ENCODE peak calls at places on chromosomes 13 and 19, in nine cellular contexts. One of them, this sample, is unnamed.

GRCh38 chr13:114119196-114119595 is 13.2 kb downstream of the RASA3 start:
- DNase-seq in neuronal stem cell: no peak
- DNase-seq in cardiac muscle cell: peak; percentile 92
- DNase-seq in brain microvascular endothelial cell: peak; percentile 86
- DNase-seq in psoas muscle: peak; percentile 54
- DNase-seq in left lung: no peak
- DNase-seq in GM23338: peak; percentile 95
- DNase-seq in CD8-positive, alpha-beta T cell: no peak
- DNase-seq in lower lobe of right lung: peak; percentile 51
- DNase-seq in this sample: peak; percentile 85

GRCh38 chr19:42563352-42564210 is 31.1 kb downstream of the CEACAM8 start:
- DNase-seq in psoas muscle: no peak
- DNase-seq in neuronal stem cell: peak; percentile 20
- DNase-seq in GM23338: peak; percentile 87
- DNase-seq in left lung: no peak
- DNase-seq in brain microvascular endothelial cell: peak; percentile 36
- DNase-seq in lower lobe of right lung: no peak
- DNase-seq in cardiac muscle cell: peak; percentile 60
- DNase-seq in CD8-positive, alpha-beta T cell: no peak
- DNase-seq in this sample: no peak

GRCh38 chr13:28659611-28659970 is 661 bp downstream of the POMP start:
- DNase-seq in CD8-positive, alpha-beta T cell: no peak
- DNase-seq in lower lobe of right lung: no peak
- DNase-seq in psoas muscle: no peak
- DNase-seq in left lung: no peak
- DNase-seq in cardiac muscle cell: peak; percentile 72
- DNase-seq in neuronal stem cell: no peak
- DNase-seq in GM23338: no peak
- DNase-seq in brain microvascular endothelial cell: peak; percentile 37
- DNase-seq in this sample: no peak

GRCh38 chr13:27794921-27795717 is 2.8 kb downstream of the GSX1 start:
- DNase-seq in neuronal stem cell: no peak
- DNase-seq in GM23338: peak; percentile 78
- DNase-seq in left lung: no peak
- DNase-seq in lower lobe of right lung: no peak
- DNase-seq in CD8-positive, alpha-beta T cell: no peak
- DNase-seq in psoas muscle: no peak
- DNase-seq in brain microvascular endothelial cell: no peak
- DNase-seq in cardiac muscle cell: no peak
- DNase-seq in this sample: no peak

GRCh38 chr13:50198508-50198907 is 183.3 kb downstream of the KCNRG start:
- DNase-seq in GM23338: no peak
- DNase-seq in CD8-positive, alpha-beta T cell: no peak
- DNase-seq in left lung: no peak
- DNase-seq in neuronal stem cell: no peak
- DNase-seq in brain microvascular endothelial cell: peak; percentile 39
- DNase-seq in psoas muscle: no peak
- DNase-seq in cardiac muscle cell: peak; percentile 83
- DNase-seq in lower lobe of right lung: no peak
- DNase-seq in this sample: no peak

GRCh38 chr13:20482818-20483217 is 42.8 kb downstream of the CRYL1 start:
- DNase-seq in CD8-positive, alpha-beta T cell: no peak
- DNase-seq in cardiac muscle cell: no peak
- DNase-seq in neuronal stem cell: no peak
- DNase-seq in lower lobe of right lung: no peak
- DNase-seq in brain microvascular endothelial cell: no peak
- DNase-seq in left lung: no peak
- DNase-seq in psoas muscle: no peak
- DNase-seq in GM23338: no peak
- DNase-seq in this sample: no peak

GRCh38 chr13:36417328-36417727 is 15.0 kb upstream of the CCNA1 start:
- DNase-seq in neuronal stem cell: no peak
- DNase-seq in GM23338: no peak
- DNase-seq in left lung: no peak
- DNase-seq in CD8-positive, alpha-beta T cell: no peak
- DNase-seq in psoas muscle: no peak
- DNase-seq in cardiac muscle cell: no peak
- DNase-seq in lower lobe of right lung: no peak
- DNase-seq in brain microvascular endothelial cell: no peak
- DNase-seq in this sample: no peak

GRCh38 chr19:9791552-9792181 is 23.1 kb upstream of the ZNF846 start:
- DNase-seq in left lung: peak; percentile 97
- DNase-seq in lower lobe of right lung: peak; percentile 96
- DNase-seq in GM23338: peak; percentile 98
- DNase-seq in psoas muscle: peak; percentile 95
- DNase-seq in brain microvascular endothelial cell: peak; percentile 96
- DNase-seq in CD8-positive, alpha-beta T cell: peak; percentile 88
- DNase-seq in neuronal stem cell: peak; percentile 95
- DNase-seq in cardiac muscle cell: peak; percentile 99
- DNase-seq in this sample: peak; percentile 92

GRCh38 chr19:41998246-41999020 is 4.4 kb upstream of the ATP1A3 start:
- DNase-seq in psoas muscle: no peak
- DNase-seq in brain microvascular endothelial cell: peak; percentile 6
- DNase-seq in left lung: no peak
- DNase-seq in lower lobe of right lung: no peak
- DNase-seq in GM23338: peak; percentile 94
- DNase-seq in neuronal stem cell: peak; percentile 66
- DNase-seq in cardiac muscle cell: peak; percentile 45
- DNase-seq in CD8-positive, alpha-beta T cell: peak; percentile 8
- DNase-seq in this sample: no peak

GRCh38 chr19:44576843-44577565 is 36.4 kb upstream of the IGSF23 start:
- DNase-seq in left lung: no peak
- DNase-seq in GM23338: peak; percentile 84
- DNase-seq in CD8-positive, alpha-beta T cell: no peak
- DNase-seq in neuronal stem cell: no peak
- DNase-seq in lower lobe of right lung: peak; percentile 59
- DNase-seq in psoas muscle: no peak
- DNase-seq in cardiac muscle cell: no peak
- DNase-seq in brain microvascular endothelial cell: peak; percentile 14
- DNase-seq in this sample: no peak

GRCh38 chr13:44364601-44365000 is 9.0 kb upstream of the SERP2 start:
- DNase-seq in cardiac muscle cell: peak; percentile 46
- DNase-seq in CD8-positive, alpha-beta T cell: no peak
- DNase-seq in lower lobe of right lung: no peak
- DNase-seq in GM23338: no peak
- DNase-seq in psoas muscle: no peak
- DNase-seq in left lung: no peak
- DNase-seq in neuronal stem cell: peak; percentile 51
- DNase-seq in brain microvascular endothelial cell: peak; percentile 37
- DNase-seq in this sample: no peak

GRCh38 chr19:19185853-19186728 is 5.9 kb downstream of the BORCS8 start:
- DNase-seq in CD8-positive, alpha-beta T cell: peak; percentile 54
- DNase-seq in psoas muscle: no peak
- DNase-seq in brain microvascular endothelial cell: no peak
- DNase-seq in left lung: no peak
- DNase-seq in lower lobe of right lung: no peak
- DNase-seq in GM23338: peak; percentile 97
- DNase-seq in neuronal stem cell: peak; percentile 56
- DNase-seq in cardiac muscle cell: peak; percentile 56
- DNase-seq in this sample: no peak

GRCh38 chr13:113653264-113654174 is 4.5 kb downstream of the ATP4B start:
- DNase-seq in brain microvascular endothelial cell: no peak
- DNase-seq in GM23338: no peak
- DNase-seq in left lung: peak; percentile 17
- DNase-seq in psoas muscle: no peak
- DNase-seq in CD8-positive, alpha-beta T cell: no peak
- DNase-seq in cardiac muscle cell: no peak
- DNase-seq in neuronal stem cell: no peak
- DNase-seq in lower lobe of right lung: peak; percentile 27
- DNase-seq in this sample: no peak

GRCh38 chr19:18738961-18739690 is 52.0 kb downstream of the COMP start:
- DNase-seq in neuronal stem cell: no peak
- DNase-seq in cardiac muscle cell: no peak
- DNase-seq in lower lobe of right lung: no peak
- DNase-seq in brain microvascular endothelial cell: no peak
- DNase-seq in psoas muscle: no peak
- DNase-seq in CD8-positive, alpha-beta T cell: no peak
- DNase-seq in GM23338: no peak
- DNase-seq in left lung: no peak
- DNase-seq in this sample: no peak

GRCh38 chr19:49335071-49335783 is at the start of gene CD37:
- DNase-seq in GM23338: no peak
- DNase-seq in CD8-positive, alpha-beta T cell: peak; percentile 51
- DNase-seq in cardiac muscle cell: no peak
- DNase-seq in psoas muscle: no peak
- DNase-seq in brain microvascular endothelial cell: no peak
- DNase-seq in neuronal stem cell: no peak
- DNase-seq in lower lobe of right lung: peak; percentile 67
- DNase-seq in left lung: peak; percentile 54
- DNase-seq in this sample: no peak

GRCh38 chr19:17469092-17469370 is 1.3 kb upstream of the SLC27A1 start:
- DNase-seq in neuronal stem cell: no peak
- DNase-seq in GM23338: no peak
- DNase-seq in CD8-positive, alpha-beta T cell: no peak
- DNase-seq in psoas muscle: no peak
- DNase-seq in brain microvascular endothelial cell: no peak
- DNase-seq in cardiac muscle cell: no peak
- DNase-seq in left lung: no peak
- DNase-seq in lower lobe of right lung: no peak
- DNase-seq in this sample: no peak

GRCh38 chr19:55686311-55687050 is 11.5 kb downstream of the EPN1 start:
- DNase-seq in cardiac muscle cell: no peak
- DNase-seq in left lung: peak; percentile 27
- DNase-seq in neuronal stem cell: no peak
- DNase-seq in GM23338: no peak
- DNase-seq in psoas muscle: no peak
- DNase-seq in brain microvascular endothelial cell: no peak
- DNase-seq in CD8-positive, alpha-beta T cell: no peak
- DNase-seq in lower lobe of right lung: peak; percentile 36
- DNase-seq in this sample: no peak
- H3K27ac ChIP-seq in cardiac muscle cell: no peak overlapping the region
- H3K27ac ChIP-seq in left lung: no peak overlapping the region
- H3K27ac ChIP-seq in neuronal stem cell: no peak overlapping the region
- H3K27ac ChIP-seq in GM23338: no peak overlapping the region
- H3K27ac ChIP-seq in psoas muscle: no peak overlapping the region
- H3K27ac ChIP-seq in brain microvascular endothelial cell: no peak overlapping the region
- H3K27ac ChIP-seq in CD8-positive, alpha-beta T cell: no peak overlapping the region
- H3K27ac ChIP-seq in lower lobe of right lung: no peak overlapping the region
- H3K27ac ChIP-seq in this sample: no peak overlapping the region

GRCh38 chr19:47661571-47661970 is 51.7 kb upstream of the EHD2 start:
- DNase-seq in psoas muscle: no peak
- DNase-seq in cardiac muscle cell: peak; percentile 24
- DNase-seq in neuronal stem cell: no peak
- DNase-seq in GM23338: no peak
- DNase-seq in brain microvascular endothelial cell: peak; percentile 48
- DNase-seq in lower lobe of right lung: no peak
- DNase-seq in CD8-positive, alpha-beta T cell: no peak
- DNase-seq in left lung: no peak
- DNase-seq in this sample: no peak

GRCh38 chr19:47661161-47661560 is 52.1 kb upstream of the EHD2 start:
- DNase-seq in left lung: no peak
- DNase-seq in CD8-positive, alpha-beta T cell: no peak
- DNase-seq in psoas muscle: peak; percentile 79
- DNase-seq in brain microvascular endothelial cell: no peak
- DNase-seq in lower lobe of right lung: no peak
- DNase-seq in cardiac muscle cell: no peak
- DNase-seq in GM23338: no peak
- DNase-seq in neuronal stem cell: no peak
- DNase-seq in this sample: no peak

GRCh38 chr19:47660435-47660832 is 51.5 kb downstream of the BICRA start:
- DNase-seq in neuronal stem cell: no peak
- DNase-seq in CD8-positive, alpha-beta T cell: no peak
- DNase-seq in lower lobe of right lung: peak; percentile 12
- DNase-seq in left lung: no peak
- DNase-seq in psoas muscle: no peak
- DNase-seq in GM23338: no peak
- DNase-seq in brain microvascular endothelial cell: no peak
- DNase-seq in cardiac muscle cell: no peak
- DNase-seq in this sample: no peak

GRCh38 chr19:47663435-47663910 is 49.7 kb upstream of the EHD2 start:
- DNase-seq in cardiac muscle cell: peak; percentile 89
- DNase-seq in GM23338: no peak
- DNase-seq in brain microvascular endothelial cell: peak; percentile 86
- DNase-seq in neuronal stem cell: no peak
- DNase-seq in psoas muscle: no peak
- DNase-seq in left lung: no peak
- DNase-seq in lower lobe of right lung: no peak
- DNase-seq in CD8-positive, alpha-beta T cell: no peak
- DNase-seq in this sample: peak; percentile 76

DNA sequence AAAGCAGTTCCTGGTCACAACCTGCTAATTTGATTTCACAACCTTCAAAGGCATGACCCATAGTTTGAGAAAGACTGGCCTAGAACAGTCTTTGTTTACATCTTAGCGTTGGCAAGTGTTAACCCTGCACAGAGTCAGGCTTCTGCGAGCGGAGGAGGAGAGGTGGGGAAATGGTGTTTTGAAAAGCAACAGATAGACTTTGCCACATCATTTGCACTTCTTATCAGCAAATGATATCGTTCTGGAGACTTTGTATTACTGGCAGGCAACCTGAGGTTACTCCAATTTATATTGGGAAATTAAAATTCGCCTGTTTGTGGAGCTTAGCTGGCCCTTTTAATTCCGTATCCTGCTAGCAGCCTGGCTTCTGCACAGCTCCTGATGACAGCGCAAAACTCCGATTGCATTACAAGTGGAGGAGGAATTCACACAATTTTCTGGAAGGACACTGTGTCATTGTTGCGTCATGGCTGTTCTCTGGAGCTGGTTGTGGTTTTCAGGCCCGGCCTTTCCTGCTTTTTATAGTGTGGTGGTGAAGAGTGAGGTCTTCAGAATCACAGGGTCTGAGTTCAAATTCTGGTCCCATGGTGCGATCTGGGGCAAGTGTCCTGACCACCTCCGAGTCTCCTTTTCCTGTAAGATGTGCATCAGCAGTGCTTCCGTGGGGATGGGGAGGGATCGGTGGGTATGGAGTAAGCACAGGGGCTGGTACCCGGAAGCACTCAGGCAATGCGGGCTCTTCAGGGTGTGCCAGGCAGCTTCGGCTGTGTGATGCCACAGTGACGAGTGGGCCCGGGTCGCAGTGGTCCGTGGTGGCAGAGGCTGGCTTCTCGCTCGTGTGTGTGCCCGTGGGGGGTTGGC is 49.1 kb upstream of the EHD2 start:
- DNase-seq in CD8-positive, alpha-beta T cell: no peak
- DNase-seq in brain microvascular endothelial cell: peak; percentile 99
- DNase-seq in left lung: peak; percentile 83
- DNase-seq in psoas muscle: peak; percentile 75
- DNase-seq in cardiac muscle cell: peak; percentile 100
- DNase-seq in neuronal stem cell: no peak
- DNase-seq in lower lobe of right lung: peak; percentile 73
- DNase-seq in GM23338: no peak
- DNase-seq in this sample: peak; percentile 91
- H3K27ac ChIP-seq in CD8-positive, alpha-beta T cell: no peak overlapping the region
- H3K27ac ChIP-seq in brain microvascular endothelial cell: peak overlapping the region; percentile 99
- H3K27ac ChIP-seq in left lung: peak overlapping the region; percentile 93
- H3K27ac ChIP-seq in psoas muscle: peak overlapping the region; percentile 91
- H3K27ac ChIP-seq in cardiac muscle cell: peak overlapping the region; percentile 72
- H3K27ac ChIP-seq in neuronal stem cell: no peak overlapping the region
- H3K27ac ChIP-seq in lower lobe of right lung: peak overlapping the region; percentile 87
- H3K27ac ChIP-seq in GM23338: no peak overlapping the region
- H3K27ac ChIP-seq in this sample: peak overlapping the region; percentile 100

GRCh38 chr19:47564081-47564480 is 8.9 kb downstream of the ZNF541 start:
- DNase-seq in CD8-positive, alpha-beta T cell: no peak
- DNase-seq in brain microvascular endothelial cell: no peak
- DNase-seq in psoas muscle: no peak
- DNase-seq in GM23338: no peak
- DNase-seq in neuronal stem cell: no peak
- DNase-seq in cardiac muscle cell: no peak
- DNase-seq in left lung: no peak
- DNase-seq in lower lobe of right lung: no peak
- DNase-seq in this sample: no peak
- H3K27ac ChIP-seq in CD8-positive, alpha-beta T cell: no peak overlapping the region
- H3K27ac ChIP-seq in brain microvascular endothelial cell: no peak overlapping the region
- H3K27ac ChIP-seq in psoas muscle: no peak overlapping the region
- H3K27ac ChIP-seq in GM23338: no peak overlapping the region
- H3K27ac ChIP-seq in neuronal stem cell: no peak overlapping the region
- H3K27ac ChIP-seq in cardiac muscle cell: no peak overlapping the region
- H3K27ac ChIP-seq in left lung: no peak overlapping the region
- H3K27ac ChIP-seq in lower lobe of right lung: no peak overlapping the region
- H3K27ac ChIP-seq in this sample: no peak overlapping the region

GRCh38 chr19:47243364-47243775 is 12.4 kb upstream of the BBC3 start:
- DNase-seq in GM23338: no peak
- DNase-seq in psoas muscle: no peak
- DNase-seq in cardiac muscle cell: no peak
- DNase-seq in lower lobe of right lung: no peak
- DNase-seq in left lung: no peak
- DNase-seq in neuronal stem cell: no peak
- DNase-seq in CD8-positive, alpha-beta T cell: no peak
- DNase-seq in brain microvascular endothelial cell: no peak
- DNase-seq in this sample: no peak
- H3K27ac ChIP-seq in GM23338: no peak overlapping the region
- H3K27ac ChIP-seq in psoas muscle: no peak overlapping the region
- H3K27ac ChIP-seq in cardiac muscle cell: no peak overlapping the region
- H3K27ac ChIP-seq in lower lobe of right lung: peak overlapping the region; percentile 36
- H3K27ac ChIP-seq in left lung: no peak overlapping the region
- H3K27ac ChIP-seq in neuronal stem cell: no peak overlapping the region
- H3K27ac ChIP-seq in CD8-positive, alpha-beta T cell: peak overlapping the region; percentile 18
- H3K27ac ChIP-seq in brain microvascular endothelial cell: no peak overlapping the region
- H3K27ac ChIP-seq in this sample: peak overlapping the region; percentile 95

This sample was measured in AG04450.